ENCODE peak calls at places on chromosomes 4 and X, in four cellular contexts. Q is tibial artery, A is fibroblast of pulmonary artery, H is right atrium auricular region. D is an unnamed sample.

GRCh38 chr4:151276787-151277557 is at the start of gene PRSS48:
- DNase-seq in H (no peak), Q (peak; percentile 73), A (peak; percentile 66), D (peak; percentile 5)

GRCh38 chr4:156298230-156298629 is 344.6 kb upstream of the CTSO start:
- DNase-seq in A (peak; percentile 89), Q (no peak), H (no peak), D (no peak)

GRCh38 chr4:124712417-124713212 is at the start of gene ANKRD50:
- DNase-seq in Q (peak; percentile 96), H (peak; percentile 90), A (peak; percentile 98), D (no peak)

GRCh38 chrX:1502853-1503252 is 34.1 kb downstream of the P2RY8 start:
- DNase-seq in H (no peak), Q (no peak), A (no peak), D (no peak)

GRCh38 chr4:135705343-135705742 is 1503.8 kb upstream of the PABPC4L start:
- DNase-seq in Q (no peak), A (no peak), H (no peak), D (no peak)

GRCh38 chr4:74536557-74536956 is 91.6 kb downstream of the AREG start:
- DNase-seq in A (peak; percentile 70), Q (no peak), H (no peak), D (no peak)

GRCh38 chr4:36414248-36414647 is 132.8 kb downstream of the DTHD1 start:
- DNase-seq in A (peak; percentile 0), Q (no peak), H (no peak), D (no peak)

GRCh38 chrX:152658302-152658701 is 20.6 kb downstream of the GABRQ start:
- DNase-seq in Q (no peak), A (no peak), H (no peak), D (no peak)

GRCh38 chrX:71998836-71999509 is 88.3 kb downstream of the NHSL2 start:
- DNase-seq in Q (no peak), H (no peak), A (peak; percentile 36), D (no peak)

GRCh38 chr4:74934016-74934821 is 1.3 kb downstream of the PARM1 start:
- DNase-seq in H (no peak), Q (peak; percentile 69), A (peak; percentile 24), D (no peak)

GRCh38 chr4:173370130-173370476 is 651 bp upstream of the SAP30 start:
- DNase-seq in H (peak; percentile 85), A (no peak), Q (peak; percentile 94), D (no peak)

GRCh38 chr4:48970471-48970921 is 15.6 kb upstream of the CWH43 start:
- DNase-seq in H (no peak), Q (no peak), A (peak; percentile 33), D (no peak)

GRCh38 chr4:69697536-69697935 is 44.5 kb upstream of the UGT2A1 start:
- DNase-seq in H (no peak), A (no peak), Q (no peak), D (no peak)

GRCh38 chrX:28586291-28586690 is 955 bp upstream of the IL1RAPL1 start:
- DNase-seq in Q (no peak), A (peak; percentile 59), H (no peak), D (no peak)

GRCh38 chrX:53882331-53882730 is 161.9 kb downstream of the PHF8 start:
- DNase-seq in H (no peak), Q (no peak), A (peak; percentile 87), D (no peak)

GRCh38 chr4:57044996-57045395 is 65.2 kb downstream of the IGFBP7 start:
- DNase-seq in H (no peak), Q (no peak), A (peak; percentile 49), D (no peak)

GRCh38 chr4:155047755-155048154 is 160.7 kb upstream of the NPY2R start:
- DNase-seq in H (no peak), Q (no peak), A (peak; percentile 88), D (no peak)

GRCh38 chr4:165394275-165394674 is 15.5 kb downstream of the CPE start:
- DNase-seq in Q (no peak), A (peak; percentile 76), H (no peak), D (no peak)

GRCh38 chrX:107669885-107670628 is 41.7 kb downstream of the PRPS1 start:
- DNase-seq in Q (no peak), A (no peak), H (no peak), D (no peak)
- H3K4me3 ChIP-seq in Q (no peak overlapping the region), A (no peak overlapping the region), H (no peak overlapping the region), D (no peak overlapping the region)

GRCh38 chr4:104425003-104425402 is 69.7 kb downstream of the CXXC4 start:
- DNase-seq in Q (no peak), H (no peak), A (no peak), D (no peak)
- H3K4me3 ChIP-seq in Q (no peak overlapping the region), H (peak overlapping the region; percentile 33), A (peak overlapping the region; percentile 36), D (peak overlapping the region; percentile 57)

DNA sequence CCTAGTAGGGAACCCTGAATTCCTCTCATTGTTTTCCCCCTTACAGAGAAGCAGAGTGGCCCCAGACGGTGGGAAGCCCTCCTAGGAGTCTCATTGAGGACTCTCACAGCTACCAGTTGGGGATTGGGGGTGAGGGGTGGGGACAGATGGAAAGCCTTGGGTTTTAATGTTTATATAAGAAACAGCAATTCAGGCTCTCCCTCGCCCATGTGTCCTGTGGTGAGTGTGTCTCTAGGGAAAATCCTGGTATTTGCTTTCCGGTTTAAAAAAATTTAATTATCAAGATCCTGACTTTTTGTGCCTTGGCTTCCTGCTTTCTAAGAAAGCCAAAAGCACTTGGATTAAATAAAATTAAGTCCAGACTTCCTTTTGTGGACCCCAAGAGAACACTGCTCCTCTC is 93.9 kb downstream of the SOWAHB start:
- DNase-seq in Q (no peak), A (no peak), H (no peak), D (peak; percentile 18)
- H3K4me3 ChIP-seq in Q (no peak overlapping the region), A (no peak overlapping the region), H (no peak overlapping the region), D (no peak overlapping the region)

GRCh38 chr4:175298119-175298518 is 380.0 kb downstream of the ADAM29 start:
- DNase-seq in Q (no peak), H (no peak), A (no peak), D (no peak)
- H3K4me3 ChIP-seq in Q (no peak overlapping the region), H (no peak overlapping the region), A (no peak overlapping the region), D (no peak overlapping the region)

DNA sequence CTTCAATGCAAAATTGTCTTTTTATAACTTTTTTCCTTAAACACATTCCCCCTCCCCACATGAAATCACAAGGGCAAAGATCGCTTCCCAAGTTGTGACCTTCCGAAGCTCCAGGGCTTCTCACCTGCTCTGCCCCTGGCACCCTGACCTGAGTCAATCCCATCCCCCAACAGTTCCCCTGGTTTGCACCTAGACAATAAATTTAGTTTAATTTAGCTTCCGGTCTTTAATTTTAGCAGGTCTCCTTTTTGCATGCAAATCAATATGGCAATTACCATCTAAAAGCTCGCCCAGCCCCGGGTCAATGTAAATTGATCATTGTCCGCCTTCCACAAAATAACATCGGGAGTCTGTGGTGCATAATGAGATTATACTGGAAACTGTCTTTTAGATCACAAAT is 6.8 kb downstream of the BCOR start:
- DNase-seq in Q (no peak), H (no peak), A (no peak), D (no peak)
- H3K4me3 ChIP-seq in Q (peak overlapping the region; percentile 50), H (no peak overlapping the region), A (no peak overlapping the region), D (no peak overlapping the region)

DNA sequence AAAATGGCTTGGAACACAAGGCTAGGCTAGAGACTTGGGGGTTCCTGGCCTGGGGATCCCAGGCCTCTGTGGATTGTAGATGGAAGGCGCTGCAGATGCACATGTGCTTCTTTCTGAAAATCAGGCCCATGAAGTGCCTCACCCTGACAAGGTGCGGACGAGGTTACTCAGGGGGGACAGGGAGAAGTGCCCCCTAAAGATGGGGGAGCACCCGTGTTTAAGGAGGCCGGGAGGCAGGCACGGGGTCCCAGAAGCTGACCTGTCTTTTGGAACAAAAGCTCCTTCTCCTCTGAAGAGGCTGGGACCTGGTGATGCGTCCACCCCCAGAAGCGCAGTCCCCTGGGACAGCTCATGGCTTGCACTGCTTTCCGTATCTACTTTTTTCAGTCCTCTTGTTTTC is 2.4 kb downstream of the PDZD4 start:
- DNase-seq in A (no peak), Q (no peak), H (no peak), D (no peak)
- H3K4me3 ChIP-seq in A (no peak overlapping the region), Q (peak overlapping the region; percentile 55), H (no peak overlapping the region), D (no peak overlapping the region)

GRCh38 chrX:49162620-49163019 is at the start of gene MAGIX:
- DNase-seq in A (no peak), Q (no peak), H (no peak), D (no peak)
- H3K4me3 ChIP-seq in A (peak within 1 kb of the TSS; percentile 32), Q (peak within 1 kb of the TSS; percentile 50), H (peak within 1 kb of the TSS; percentile 33), D (peak within 1 kb of the TSS; percentile 77)

GRCh38 chr4:2061208-2062131 is 2.3 kb downstream of the NAT8L start:
- DNase-seq in A (no peak), Q (no peak), H (no peak), D (no peak)
- H3K4me3 ChIP-seq in A (no peak overlapping the region), Q (no peak overlapping the region), H (no peak overlapping the region), D (no peak overlapping the region)

DNA sequence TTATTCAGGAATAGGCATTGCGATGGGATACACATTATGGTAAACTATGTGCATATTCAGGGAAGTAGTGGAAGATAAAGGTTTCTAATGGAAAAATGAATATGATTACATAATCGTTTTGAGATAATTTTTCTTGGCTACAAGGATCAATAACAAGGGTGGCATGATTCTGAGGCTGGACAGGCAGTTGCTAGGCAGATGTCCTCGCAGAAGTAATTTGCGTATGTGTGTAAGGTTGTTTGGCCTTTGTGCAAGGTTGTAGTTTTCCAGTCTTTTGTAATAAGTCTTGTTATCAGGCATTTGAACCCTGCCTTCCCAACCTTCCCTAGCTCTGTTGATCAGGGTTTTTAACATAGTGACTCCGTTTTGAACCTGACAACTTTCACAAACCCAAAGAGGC is 59.7 kb downstream of the RGS12 start:
- DNase-seq in H (no peak), Q (no peak), A (no peak), D (no peak)
- H3K4me3 ChIP-seq in H (no peak overlapping the region), Q (no peak overlapping the region), A (no peak overlapping the region), D (no peak overlapping the region)